ENCODE peak calls at places on chromosomes 6 and 20, in six cellular contexts. H is neuronal stem cell, T is IMR-90, U is OCI-LY7, G is uterus, O is aorta. C is an unnamed sample.

GRCh38 chr6:169684056-169684455 is 17.8 kb downstream of the WDR27 start:
- DNase-seq in H (no peak), T (no peak), U (no peak), G (no peak), O (no peak), C (no peak)

GRCh38 chr20:62427172-62428007 is at the start of gene RBBP8NL:
- DNase-seq in H (no peak), T (no peak), U (no peak), G (no peak), O (no peak), C (peak; percentile 94)

GRCh38 chr20:54340667-54341081 is 132.8 kb downstream of the PFDN4 start:
- DNase-seq in H (no peak), T (peak; percentile 84), U (no peak), G (no peak), O (no peak), C (no peak)

GRCh38 chr6:33726696-33727095 is 15.2 kb upstream of the UQCC2 start:
- DNase-seq in H (no peak), T (no peak), U (no peak), G (no peak), O (no peak), C (no peak)

GRCh38 chr6:127385668-127386385 is 42.4 kb upstream of the ECHDC1 start:
- DNase-seq in H (no peak), T (peak; percentile 27), U (no peak), G (no peak), O (no peak), C (no peak)

GRCh38 chr6:166770216-166771116 is 143.4 kb upstream of the RPS6KA2 start:
- DNase-seq in H (no peak), T (peak; percentile 10), U (no peak), G (no peak), O (no peak), C (peak; percentile 47)

GRCh38 chr6:33452496-33452895 is 1.9 kb upstream of the ZBTB9 start:
- DNase-seq in H (no peak), T (no peak), U (no peak), G (no peak), O (no peak), C (no peak)

GRCh38 chr6:33994198-33995045 is 151.5 kb downstream of the GRM4 start:
- DNase-seq in H (no peak), T (no peak), U (no peak), G (no peak), O (no peak), C (peak; percentile 41)

GRCh38 chr6:38846844-38847243 is 131.7 kb downstream of the DNAH8 start:
- DNase-seq in H (no peak), T (peak; percentile 10), U (no peak), G (no peak), O (no peak), C (no peak)

GRCh38 chr6:119126826-119127225 is 48.4 kb upstream of the FAM184A start:
- DNase-seq in H (no peak), T (no peak), U (no peak), G (no peak), O (no peak), C (no peak)

GRCh38 chr6:134424131-134424794 is 106.4 kb upstream of the SGK1 start:
- DNase-seq in H (no peak), T (no peak), U (no peak), G (no peak), O (no peak), C (no peak)

GRCh38 chr6:167712332-167713087 is 114.2 kb upstream of the AFDN start:
- DNase-seq in H (no peak), T (no peak), U (no peak), G (no peak), O (no peak), C (peak; percentile 50)

DNA sequence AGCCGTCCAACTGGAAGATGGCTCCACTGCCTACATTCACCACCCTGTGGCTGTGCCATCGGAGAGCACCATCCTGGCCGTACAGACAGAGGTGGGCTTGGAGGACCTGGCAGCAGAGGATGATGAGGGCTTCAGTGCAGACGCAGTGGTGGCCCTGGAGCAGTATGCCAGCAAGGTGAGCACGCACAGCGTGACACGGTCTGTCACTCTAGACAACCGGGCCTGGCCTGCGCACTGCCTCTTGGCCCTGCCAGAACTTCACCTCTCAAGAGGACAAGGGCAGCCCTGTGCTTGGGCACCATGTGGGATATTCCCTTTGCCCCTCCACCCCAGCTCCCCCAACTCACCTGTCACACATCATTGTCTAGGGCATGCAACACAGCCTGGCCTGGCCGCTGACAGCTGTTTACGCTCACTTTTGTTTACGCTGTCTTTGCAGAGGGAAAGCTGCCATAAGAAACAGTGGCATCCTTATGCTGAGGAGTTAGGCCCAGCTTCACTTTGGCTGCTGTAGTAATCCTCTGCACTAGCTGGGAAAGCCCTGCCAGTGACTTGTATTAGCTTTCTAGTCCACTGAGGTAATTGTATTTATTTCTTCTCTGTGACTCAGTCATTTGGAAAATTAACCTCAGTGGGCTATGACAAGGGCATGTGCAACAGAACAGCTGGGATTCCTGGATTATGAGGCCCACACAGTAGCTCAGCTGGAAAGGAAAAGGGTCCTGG is 9.8 kb upstream of the DEF6 start:
- DNase-seq in H (no peak), T (peak; percentile 91), U (no peak), G (no peak), O (no peak), C (no peak)
- H3K4me1 ChIP-seq in H (no peaks in the 10 kb centered on the region), T (peaks cover 16% of the 10 kb centered on the region), U (peaks cover 9% of the 10 kb centered on the region), G (no peaks in the 10 kb centered on the region), O (no peaks in the 10 kb centered on the region), C (no peaks in the 10 kb centered on the region)

DNA sequence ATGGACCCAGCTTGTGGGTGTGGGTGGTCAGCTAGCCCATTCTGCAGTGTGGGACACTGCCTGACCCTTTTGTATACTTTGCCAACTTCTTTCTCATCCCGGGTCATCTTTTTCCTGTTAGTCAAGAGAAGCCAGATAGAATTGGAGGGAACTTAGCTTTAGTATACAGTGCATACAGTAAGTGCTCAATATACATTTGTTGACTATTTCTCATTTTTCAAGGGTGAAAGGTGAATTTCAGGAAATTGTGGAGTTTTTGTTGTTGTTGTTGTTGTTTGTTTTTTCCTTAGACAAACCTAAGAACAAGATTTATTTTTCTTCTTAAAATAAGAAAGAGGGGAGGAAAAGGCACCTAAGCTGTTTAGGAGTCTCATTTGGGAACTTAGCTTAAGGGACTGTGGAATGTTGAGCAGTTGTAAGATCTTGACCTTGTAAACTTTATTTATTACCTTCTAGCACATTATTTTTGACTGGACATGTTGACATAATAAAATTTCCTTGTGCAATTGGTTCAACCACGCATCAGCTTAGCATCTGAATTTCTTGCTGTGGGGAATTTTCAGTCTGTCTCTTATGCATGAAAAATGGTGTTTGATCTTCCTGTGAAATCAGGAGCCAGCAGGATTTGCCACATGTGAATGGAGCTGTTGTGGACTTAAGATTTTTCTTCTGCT is 113.6 kb downstream of the ARID1B start:
- DNase-seq in H (no peak), T (peak; percentile 13), U (no peak), G (no peak), O (no peak), C (no peak)
- H3K27ac ChIP-seq in H (no peak overlapping the region), T (no peak overlapping the region), U (no peak overlapping the region), G (peak overlapping the region; percentile 41), O (no peak overlapping the region), C (no peak overlapping the region)

GRCh38 chr6:107732461-107732860 is 91.7 kb downstream of the SCML4 start:
- DNase-seq in H (no peak), T (no peak), U (peak; percentile 41), G (no peak), O (no peak), C (peak; percentile 17)
- H3K4me1 ChIP-seq in H (no peaks in the 10 kb centered on the region), T (no peaks in the 10 kb centered on the region), U (peaks cover 63% of the 10 kb centered on the region), G (no peaks in the 10 kb centered on the region), O (no peaks in the 10 kb centered on the region), C (no peaks in the 10 kb centered on the region)

GRCh38 chr20:31870703-31871601 is 518 bp downstream of the TTLL9 start:
- DNase-seq in H (no peak), T (no peak), U (no peak), G (no peak), O (no peak), C (peak; percentile 58)
- H3K27ac ChIP-seq in H (no peak overlapping the region), T (no peak overlapping the region), U (no peak overlapping the region), G (peak overlapping the region; percentile 42), O (no peak overlapping the region), C (no peak overlapping the region)

DNA sequence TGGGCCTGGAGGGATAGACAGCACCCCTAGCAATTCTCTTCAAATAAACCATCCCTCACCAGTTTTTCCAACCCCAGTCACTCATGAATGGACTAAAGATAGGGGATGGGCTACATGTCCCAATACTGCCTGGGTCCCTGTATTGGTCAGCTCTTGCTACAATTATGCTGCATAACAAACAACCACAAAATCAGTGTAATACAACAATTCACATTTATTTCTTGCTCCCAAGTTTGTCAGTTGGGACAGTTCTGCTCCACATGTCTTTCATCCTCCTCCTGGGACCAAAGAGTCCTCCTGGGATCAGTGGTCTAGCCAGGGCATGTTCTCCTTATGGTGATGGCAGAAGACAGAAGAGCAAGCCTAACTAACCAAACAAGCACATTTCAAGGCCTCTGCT is 91.7 kb upstream of the MYL9 start:
- DNase-seq in H (no peak), T (no peak), U (no peak), G (no peak), O (no peak), C (no peak)
- H3K4me1 ChIP-seq in H (peaks cover 4% of the 10 kb centered on the region), T (peaks cover 3% of the 10 kb centered on the region), U (no peaks in the 10 kb centered on the region), G (no peaks in the 10 kb centered on the region), O (no peaks in the 10 kb centered on the region), C (no peaks in the 10 kb centered on the region)

GRCh38 chr6:136771306-136771705 is 21.0 kb downstream of the MAP3K5 start:
- DNase-seq in H (no peak), T (no peak), U (no peak), G (no peak), O (no peak), C (no peak)
- H3K27ac ChIP-seq in H (no peak overlapping the region), T (no peak overlapping the region), U (no peak overlapping the region), G (no peak overlapping the region), O (no peak overlapping the region), C (no peak overlapping the region)

GRCh38 chr6:1606533-1607235 is 3.0 kb upstream of the FOXC1 start:
- DNase-seq in H (no peak), T (no peak), U (no peak), G (no peak), O (peak; percentile 76), C (peak; percentile 95)
- H3K4me1 ChIP-seq in H (peaks cover 23% of the 10 kb centered on the region), T (peaks cover 2% of the 10 kb centered on the region), U (no peaks in the 10 kb centered on the region), G (peaks cover 12% of the 10 kb centered on the region), O (no peaks in the 10 kb centered on the region), C (peaks cover 7% of the 10 kb centered on the region)

DNA sequence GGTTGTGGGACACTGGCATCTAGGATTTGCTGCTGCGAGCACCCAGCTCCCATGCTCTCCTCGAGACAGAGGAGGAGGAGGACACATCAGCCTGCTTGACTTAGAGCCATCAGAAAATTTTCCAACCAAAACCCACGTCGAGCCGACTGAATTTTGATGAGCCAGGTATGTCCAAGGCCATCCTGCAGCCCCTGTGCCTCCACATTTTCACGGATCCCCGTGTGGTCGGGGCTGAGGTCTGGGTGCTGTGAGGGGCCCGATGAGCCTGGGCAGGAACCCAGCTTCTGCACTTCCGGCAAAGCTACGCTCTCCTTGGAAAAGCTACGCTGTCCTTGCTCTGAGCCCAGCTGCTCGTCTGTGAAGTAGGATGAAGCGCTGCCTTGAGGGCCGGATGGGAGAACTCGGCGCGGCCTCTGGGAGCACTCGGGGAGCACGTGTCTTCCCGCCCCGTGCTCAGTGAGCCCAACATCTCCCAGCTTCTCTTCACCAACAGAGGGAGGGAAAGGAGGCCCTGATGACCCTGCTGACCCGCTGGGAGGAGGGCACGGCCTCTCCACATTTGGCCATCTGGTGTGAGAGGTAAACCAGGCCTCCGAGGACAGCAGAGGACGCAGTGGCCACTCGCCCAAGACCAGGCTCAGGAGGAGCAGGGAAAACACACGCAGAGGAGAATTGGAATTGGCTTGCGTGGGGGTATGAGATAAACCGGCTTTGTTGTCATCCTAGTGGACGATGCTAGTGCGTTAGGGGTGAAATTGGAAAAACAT is 33.9 kb downstream of the PSMG4 start:
- DNase-seq in H (no peak), T (no peak), U (no peak), G (peak; percentile 14), O (no peak), C (peak; percentile 32)
- H3K27ac ChIP-seq in H (no peak overlapping the region), T (no peak overlapping the region), U (no peak overlapping the region), G (no peak overlapping the region), O (no peak overlapping the region), C (no peak overlapping the region)